ENCODE peak calls at places on chromosomes 13 and 19, in five cellular contexts. L, R, S, C and J are unnamed samples.

GRCh38 chr13:99662678-99663077 is 161.4 kb downstream of the TM9SF2 start:
- DNase-seq in L (no peak), R (no peak), S (no peak), C (no peak), J (no peak)

GRCh38 chr13:41658057-41658642 is 200.8 kb downstream of the RGCC start:
- DNase-seq in L (no peak), R (peak), S (no peak), C (no peak), J (no peak)

GRCh38 chr19:1855040-1855827 is 7.0 kb upstream of the REXO1 start:
- DNase-seq in L (peak), R (peak), S (peak), C (peak), J (peak)

GRCh38 chr13:75357576-75358295 is 124.2 kb downstream of the TBC1D4 start:
- DNase-seq in L (peak), R (peak), S (peak), C (no peak), J (peak)

GRCh38 chr13:53151692-53152421 is 123.2 kb downstream of the OLFM4 start:
- DNase-seq in L (peak), R (peak), S (peak), C (peak), J (peak)

GRCh38 chr19:20279516-20279915 is 112.5 kb downstream of the ZNF486 start:
- DNase-seq in L (no peak), R (no peak), S (no peak), C (no peak), J (no peak)

GRCh38 chr19:52527134-52527953 is at the start of gene ZNF808:
- DNase-seq in L (peak), R (peak), S (peak), C (peak), J (peak)

GRCh38 chr13:43864921-43865320 is 14.6 kb downstream of the CCDC122 start:
- DNase-seq in L (no peak), R (no peak), S (no peak), C (no peak), J (no peak)

GRCh38 chr19:1725100-1726064 is 27.9 kb upstream of the ONECUT3 start:
- DNase-seq in L (peak), R (peak), S (peak), C (no peak), J (peak)

GRCh38 chr13:86846501-86846900 is 824.7 kb upstream of the SLITRK5 start:
- DNase-seq in L (no peak), R (no peak), S (no peak), C (no peak), J (no peak)

GRCh38 chr19:36547001-36547732 is 19.1 kb upstream of the ZNF260 start:
- DNase-seq in L (no peak), R (no peak), S (no peak), C (no peak), J (no peak)

GRCh38 chr19:13937479-13938360 is 497 bp downstream of the PODNL1 start:
- DNase-seq in L (peak), R (no peak), S (no peak), C (no peak), J (no peak)

GRCh38 chr19:10290876-10291553 is 1.3 kb downstream of the ICAM5 start:
- DNase-seq in L (peak), R (peak), S (peak), C (no peak), J (peak)

GRCh38 chr13:67383358-67383757 is 153.2 kb upstream of the PCDH9 start:
- DNase-seq in L (no peak), R (no peak), S (no peak), C (no peak), J (peak)

GRCh38 chr19:12792853-12793289 is 1.6 kb downstream of the JUNB start:
- DNase-seq in L (no peak), R (no peak), S (no peak), C (no peak), J (no peak)

GRCh38 chr13:48949566-48950506 is 25.9 kb upstream of the FNDC3A start:
- DNase-seq in L (no peak), R (no peak), S (no peak), C (no peak), J (no peak)

GRCh38 chr19:49613374-49613773 is 22.4 kb downstream of the PRR12 start:
- DNase-seq in L (no peak), R (no peak), S (no peak), C (no peak), J (no peak)

GRCh38 chr19:41744850-41745249 is 10.5 kb upstream of the CEACAM6 start:
- DNase-seq in L (no peak), R (no peak), S (no peak), C (no peak), J (no peak)

GRCh38 chr19:8397291-8397690 is 7.1 kb downstream of the RAB11B start:
- DNase-seq in L (no peak), R (no peak), S (no peak), C (no peak), J (no peak)

GRCh38 chr13:112342841-112343361 is 33.3 kb upstream of the SPACA7 start:
- DNase-seq in L (no peak), R (no peak), S (no peak), C (no peak), J (no peak)
- H3K4me3 ChIP-seq in L (no peak), R (no peak), S (no peak), C (no peak), J (no peak)

GRCh38 chr13:101058841-101059240 is 357.5 kb downstream of the NALCN start:
- DNase-seq in L (no peak), R (no peak), S (no peak), C (no peak), J (no peak)

GRCh38 chr13:101053289-101053688 is 363.0 kb downstream of the NALCN start:
- DNase-seq in L (no peak), R (peak), S (no peak), C (no peak), J (no peak)

GRCh38 chr13:101049166-101049850 is 367.0 kb downstream of the NALCN start:
- DNase-seq in L (no peak), R (no peak), S (no peak), C (no peak), J (no peak)

GRCh38 chr13:101053694-101054093 is 362.6 kb downstream of the NALCN start:
- DNase-seq in L (no peak), R (no peak), S (no peak), C (no peak), J (no peak)
- H3K4me3 ChIP-seq in L (no peak), R (no peak), S (no peak), C (no peak), J (no peak)

GRCh38 chr13:94232161-94232560 is 247.3 kb downstream of the DCT start:
- DNase-seq in L (no peak), R (no peak), S (no peak), C (no peak), J (no peak)

GRCh38 chr13:94233831-94234230 is 245.7 kb downstream of the DCT start:
- DNase-seq in L (no peak), R (no peak), S (no peak), C (no peak), J (no peak)

GRCh38 chr13:94233401-94233800 is 246.1 kb downstream of the DCT start:
- DNase-seq in L (no peak), R (peak), S (no peak), C (peak), J (no peak)

GRCh38 chr13:94234766-94235165 is 244.7 kb downstream of the DCT start:
- DNase-seq in L (no peak), R (no peak), S (no peak), C (no peak), J (no peak)

DNA sequence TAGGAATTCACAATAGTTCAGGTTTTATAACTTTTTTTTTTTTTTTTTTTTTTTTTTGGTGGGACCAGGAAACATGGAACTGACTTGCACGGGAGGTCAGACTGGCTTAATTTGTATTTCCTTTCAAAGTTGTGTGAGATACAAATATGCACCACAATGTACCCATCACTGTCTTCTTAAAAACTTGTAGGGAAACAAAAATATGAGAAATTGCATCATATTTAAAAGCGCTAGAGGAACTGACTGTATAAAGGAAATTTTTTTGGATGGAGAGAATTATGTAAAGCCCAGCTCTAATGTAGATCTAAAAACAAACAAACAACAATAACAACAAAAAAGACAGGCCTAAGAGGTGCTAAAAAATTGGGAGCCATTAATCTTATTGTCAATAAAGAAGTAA is 246.5 kb downstream of the DCT start:
- DNase-seq in L (no peak), R (no peak), S (no peak), C (no peak), J (no peak)
- H3K4me3 ChIP-seq in L (no peak), R (no peak), S (no peak), C (no peak), J (no peak)

DNA sequence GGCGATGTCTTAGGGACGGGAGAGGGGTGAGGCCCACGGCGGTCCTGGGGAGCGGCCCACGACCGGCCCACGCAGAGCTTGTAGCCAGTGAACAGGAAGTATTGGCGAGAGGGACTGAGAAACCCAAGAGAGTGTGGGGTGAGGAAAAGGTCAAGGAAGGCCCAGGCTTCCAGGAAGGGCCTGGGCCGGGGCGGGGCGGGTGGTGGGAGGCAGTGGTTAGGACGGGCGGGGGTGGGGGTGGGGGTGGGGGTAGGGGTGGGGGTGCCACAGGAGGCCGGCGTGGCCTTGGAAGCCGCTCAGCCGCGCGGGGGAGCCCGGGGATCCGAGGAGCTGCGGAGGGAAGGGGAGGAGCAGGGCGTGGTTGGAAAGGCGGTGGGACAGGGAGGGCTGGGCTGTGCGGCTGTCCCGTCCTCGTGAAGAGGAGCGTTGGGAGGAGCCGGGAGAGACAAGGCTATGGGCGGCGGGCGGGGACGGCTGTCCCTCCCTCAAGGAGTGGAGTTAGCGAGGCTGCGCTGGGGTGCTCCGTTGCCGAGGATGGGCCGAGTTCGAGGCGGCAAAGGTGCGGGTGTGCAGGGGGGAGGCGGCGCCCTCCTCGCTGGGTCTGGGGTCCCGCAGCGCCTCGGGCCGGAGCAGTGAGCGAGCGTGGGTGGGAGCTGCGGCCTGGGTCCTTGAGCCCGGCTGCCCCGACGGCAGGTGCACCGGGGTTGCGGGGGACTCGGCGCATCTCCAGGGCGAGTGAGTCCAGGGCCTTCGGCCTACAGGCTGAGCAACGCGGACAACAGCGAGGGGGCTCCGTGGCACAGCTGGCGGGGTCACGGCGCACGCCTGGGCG is 254.4 kb upstream of the SGCG start:
- DNase-seq in L (peak), R (peak), S (peak), C (peak), J (no peak)
- H3K4me3 ChIP-seq in L (peak), R (peak), S (no peak), C (peak), J (no peak)

GRCh38 chr19:18558595-18558994 is 925 bp downstream of the KXD1 start:
- DNase-seq in L (no peak), R (no peak), S (no peak), C (no peak), J (no peak)

GRCh38 chr19:18558202-18558555 is 509 bp downstream of the KXD1 start:
- DNase-seq in L (no peak), R (no peak), S (peak), C (no peak), J (no peak)

GRCh38 chr19:18557474-18558201 is at the start of gene KXD1:
- DNase-seq in L (peak), R (peak), S (peak), C (peak), J (peak)

GRCh38 chr19:18562086-18562485 is 4.4 kb downstream of the KXD1 start:
- DNase-seq in L (no peak), R (peak), S (no peak), C (peak), J (no peak)

DNA sequence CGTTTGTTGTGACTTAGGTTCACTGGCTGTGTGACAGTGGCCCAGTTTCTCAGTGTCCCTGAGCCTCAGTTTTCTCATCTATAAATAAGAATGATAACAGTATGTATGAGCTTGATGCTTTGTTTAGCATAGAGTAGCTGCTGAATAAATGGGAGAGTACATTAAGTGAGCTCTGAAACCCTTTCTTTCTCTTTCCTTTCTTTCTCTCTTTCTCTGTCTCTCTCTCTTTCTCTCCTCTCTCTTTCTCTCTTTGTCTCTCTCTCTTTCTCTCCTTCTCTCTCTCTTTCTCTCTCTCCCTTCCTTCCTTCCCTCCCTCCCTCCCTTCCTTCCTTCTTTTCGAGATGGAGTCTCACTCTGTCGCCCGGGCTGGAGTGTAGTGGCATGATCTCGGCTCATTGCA is 2.0 kb downstream of the KXD1 start:
- DNase-seq in L (no peak), R (no peak), S (no peak), C (no peak), J (no peak)
- H3K4me3 ChIP-seq in L (no peak), R (no peak), S (no peak), C (no peak), J (no peak)